ENCODE peak calls at places on chromosomes 13 and 19, in eight cellular contexts. N is GM12864, Q is cardiac muscle cell, C is GM20000, V is endothelial cell, P is Calu3, D is HL-60, W is activated B cell treated with CpG ODN at 0.5 μM for 24 hours. M is an unnamed sample.

GRCh38 chr13:30038884-30039283 is 188.5 kb upstream of the UBL3 start:
- DNase-seq in P (no peak), Q (peak), N (no peak), C (no peak), V (no peak), W (no peak), D (no peak), M (no peak)

GRCh38 chr13:47211106-47211505 is 314.3 kb upstream of the HTR2A start:
- DNase-seq in D (no peak), N (no peak), Q (peak), V (no peak), C (no peak), W (no peak), P (no peak), M (no peak)

GRCh38 chr19:24033962-24034342 is 53.0 kb upstream of the ZNF254 start:
- DNase-seq in C (peak), N (no peak), V (peak), D (peak), W (peak), P (peak), Q (peak), M (no peak)

GRCh38 chr13:53112522-53112921 is 83.9 kb downstream of the OLFM4 start:
- DNase-seq in Q (no peak), N (no peak), V (no peak), W (no peak), P (no peak), D (peak), C (no peak), M (no peak)

GRCh38 chr19:1645299-1645698 is 7.1 kb downstream of the TCF3 start:
- DNase-seq in N (no peak), Q (no peak), W (no peak), D (no peak), V (no peak), C (no peak), P (no peak), M (no peak)

GRCh38 chr13:80979035-80979641 is 638.2 kb upstream of the SPRY2 start:
- DNase-seq in N (peak), C (peak), V (peak), W (no peak), D (peak), P (peak), Q (peak), M (no peak)

GRCh38 chr13:73168993-73169401 is 110.2 kb downstream of the KLF5 start:
- DNase-seq in W (no peak), V (no peak), N (no peak), P (peak), C (no peak), Q (no peak), D (no peak), M (no peak)

GRCh38 chr13:104011505-104012270 is 945.5 kb upstream of the SLC10A2 start:
- DNase-seq in D (no peak), P (no peak), C (no peak), Q (peak), V (no peak), W (no peak), N (no peak), M (no peak)

GRCh38 chr19:51788936-51789795 is 5.8 kb upstream of the FPR3 start:
- DNase-seq in C (no peak), P (no peak), V (no peak), Q (peak), W (no peak), D (no peak), N (no peak), M (no peak)

GRCh38 chr13:30708541-30708940 is 26.8 kb upstream of the ALOX5AP start:
- DNase-seq in W (no peak), C (no peak), Q (peak), V (no peak), D (no peak), N (no peak), P (no peak), M (no peak)

GRCh38 chr19:4401482-4402170 is 814 bp upstream of the CHAF1A start:
- DNase-seq in D (no peak), Q (no peak), W (no peak), N (no peak), C (no peak), P (no peak), V (no peak), M (no peak)

GRCh38 chr19:47021536-47022139 is 2.0 kb downstream of the NPAS1 start:
- DNase-seq in V (no peak), D (no peak), W (no peak), N (no peak), C (peak), Q (no peak), P (no peak), M (no peak)

GRCh38 chr19:16069813-16070365 is 6.4 kb upstream of the TPM4 start:
- DNase-seq in P (peak), D (no peak), N (no peak), Q (no peak), W (no peak), V (no peak), C (no peak), M (no peak)

GRCh38 chr13:26050568-26051230 is 1.1 kb downstream of the SHISA2 start:
- DNase-seq in N (no peak), Q (peak), V (peak), P (no peak), D (no peak), W (no peak), C (no peak), M (no peak)

GRCh38 chr19:40588110-40588854 is 11.6 kb downstream of the SHKBP1 start:
- DNase-seq in W (no peak), N (no peak), P (no peak), D (no peak), Q (peak), C (no peak), V (no peak), M (no peak)

GRCh38 chr13:75489502-75490263 is 7.7 kb upstream of the TBC1D4 start:
- DNase-seq in P (peak), W (no peak), Q (peak), C (peak), V (no peak), D (peak), N (peak), M (peak)

GRCh38 chr19:10238172-10238783 is 7.1 kb upstream of the S1PR2 start:
- DNase-seq in W (no peak), V (no peak), P (no peak), Q (peak), D (peak), C (no peak), N (no peak), M (peak)

GRCh38 chr13:44576396-44577235 is 486 bp upstream of the TSC22D1 start:
- DNase-seq in W (no peak), P (peak), C (peak), D (peak), Q (no peak), N (no peak), V (peak), M (peak)

GRCh38 chr19:16355293-16356043 is 30.8 kb downstream of the KLF2 start:
- DNase-seq in W (no peak), P (no peak), D (peak), V (no peak), C (peak), N (no peak), Q (peak), M (no peak)

GRCh38 chr13:30907167-30907761 is 1.2 kb downstream of the MEDAG start:
- DNase-seq in P (no peak), W (no peak), V (no peak), N (no peak), C (no peak), D (no peak), Q (peak), M (no peak)

GRCh38 chr13:23180711-23181110 is at the start of gene SGCG:
- DNase-seq in Q (no peak), W (no peak), N (no peak), V (no peak), D (no peak), C (no peak), P (no peak), M (no peak)

GRCh38 chr13:113153810-113154748 is 4.4 kb upstream of the PROZ start:
- DNase-seq in C (peak), Q (peak), W (peak), P (peak), D (peak), N (no peak), V (peak), M (peak)

GRCh38 chr13:35475131-35475959 is 1.1 kb downstream of the MAB21L1 start:
- DNase-seq in C (no peak), N (no peak), W (no peak), D (no peak), V (peak), Q (peak), P (no peak), M (no peak)

GRCh38 chr13:87128006-87128405 is 543.2 kb upstream of the SLITRK5 start:
- DNase-seq in P (no peak), W (no peak), Q (peak), N (no peak), C (no peak), D (no peak), V (no peak), M (no peak)

GRCh38 chr19:16289594-16289993 is 35.0 kb upstream of the KLF2 start:
- DNase-seq in C (no peak), W (no peak), D (no peak), Q (no peak), V (no peak), P (no peak), N (no peak), M (no peak)

GRCh38 chr13:92379371-92379770 is 847.2 kb upstream of the GPC6 start:
- DNase-seq in N (no peak), W (no peak), V (no peak), C (no peak), D (peak), Q (no peak), P (no peak), M (no peak)

GRCh38 chr13:110298221-110298565 is 8.8 kb downstream of the COL4A1 start:
- DNase-seq in N (no peak), Q (no peak), P (no peak), V (no peak), W (no peak), C (no peak), D (no peak), M (no peak)

GRCh38 chr13:100658363-100658762 is 16.2 kb downstream of the TMTC4 start:
- DNase-seq in W (no peak), Q (no peak), C (no peak), N (no peak), P (no peak), V (no peak), D (peak), M (no peak)

GRCh38 chr13:35191883-35192282 is 249.8 kb downstream of the NBEA start:
- DNase-seq in W (no peak), V (no peak), C (no peak), Q (no peak), P (no peak), D (no peak), N (no peak), M (no peak)

GRCh38 chr13:38398810-38399493 is 49.3 kb downstream of the UFM1 start:
- DNase-seq in N (no peak), V (no peak), P (no peak), D (peak), C (no peak), W (no peak), Q (peak), M (no peak)

GRCh38 chr13:95552539-95553270 is at the start of gene CLDN10:
- DNase-seq in Q (no peak), P (peak), D (no peak), C (peak), V (peak), W (no peak), N (no peak), M (no peak)

GRCh38 chr13:21203132-21203531 is 26.7 kb downstream of the MRPL57 start:
- DNase-seq in D (no peak), W (no peak), C (no peak), Q (no peak), P (no peak), V (no peak), N (no peak), M (no peak)

GRCh38 chr13:30870049-30870884 is 35.8 kb upstream of the MEDAG start:
- DNase-seq in W (no peak), P (peak), V (no peak), Q (peak), C (no peak), N (peak), D (no peak), M (peak)

GRCh38 chr13:110616103-110617101 is 1.1 kb downstream of the NAXD start:
- DNase-seq in C (peak), D (peak), Q (peak), W (peak), N (peak), V (no peak), P (peak), M (peak)

GRCh38 chr13:114134944-114135610 is 2.7 kb upstream of the RASA3 start:
- DNase-seq in Q (no peak), P (no peak), N (no peak), D (no peak), V (no peak), W (no peak), C (no peak), M (no peak)

GRCh38 chr13:78247362-78247761 is 328.7 kb upstream of the EDNRB start:
- DNase-seq in W (no peak), D (no peak), N (no peak), V (no peak), P (no peak), C (no peak), Q (no peak), M (no peak)

DNA sequence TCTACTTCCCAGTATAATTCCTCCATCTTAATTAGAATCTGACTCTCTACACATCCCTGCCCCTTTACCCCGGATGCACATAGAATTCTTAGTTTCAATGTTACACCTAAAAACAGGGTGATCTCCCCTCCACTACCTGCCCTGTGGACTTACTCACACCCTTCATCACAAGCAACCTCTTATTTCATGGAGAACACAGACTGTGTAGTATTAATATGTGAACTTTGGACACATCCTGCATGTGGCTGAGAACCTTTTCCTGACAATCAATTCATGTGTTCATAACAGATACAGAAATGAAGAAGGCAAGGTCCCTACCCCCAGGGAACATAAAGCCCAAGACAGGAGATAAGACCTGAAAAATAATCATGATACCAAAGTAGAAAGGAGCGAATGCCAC is 11.8 kb downstream of the CEACAM6 start:
- DNase-seq in V (no peak), W (no peak), P (no peak), N (no peak), C (no peak), D (no peak), Q (no peak), M (no peak)
- TF ChIP-seq CTCF in V (no peak), W (no peak), P (no peak), N (no peak), C (no peak), D (no peak), Q (no peak), M (no peak)

GRCh38 chr13:51623473-51623872 is 39.2 kb downstream of the WDFY2 start:
- DNase-seq in C (no peak), N (no peak), V (no peak), Q (no peak), D (no peak), P (no peak), W (no peak), M (no peak)

GRCh38 chr13:51619614-51620013 is 35.4 kb downstream of the WDFY2 start:
- DNase-seq in Q (peak), N (no peak), D (no peak), C (no peak), W (no peak), V (no peak), P (no peak), M (no peak)

GRCh38 chr13:51621597-51621996 is 37.3 kb downstream of the WDFY2 start:
- DNase-seq in N (no peak), Q (no peak), D (no peak), C (no peak), W (no peak), P (no peak), V (no peak), M (no peak)

GRCh38 chr13:51618626-51619025 is 34.4 kb downstream of the WDFY2 start:
- DNase-seq in N (no peak), V (no peak), P (no peak), D (no peak), C (no peak), W (no peak), Q (peak), M (no peak)

DNA sequence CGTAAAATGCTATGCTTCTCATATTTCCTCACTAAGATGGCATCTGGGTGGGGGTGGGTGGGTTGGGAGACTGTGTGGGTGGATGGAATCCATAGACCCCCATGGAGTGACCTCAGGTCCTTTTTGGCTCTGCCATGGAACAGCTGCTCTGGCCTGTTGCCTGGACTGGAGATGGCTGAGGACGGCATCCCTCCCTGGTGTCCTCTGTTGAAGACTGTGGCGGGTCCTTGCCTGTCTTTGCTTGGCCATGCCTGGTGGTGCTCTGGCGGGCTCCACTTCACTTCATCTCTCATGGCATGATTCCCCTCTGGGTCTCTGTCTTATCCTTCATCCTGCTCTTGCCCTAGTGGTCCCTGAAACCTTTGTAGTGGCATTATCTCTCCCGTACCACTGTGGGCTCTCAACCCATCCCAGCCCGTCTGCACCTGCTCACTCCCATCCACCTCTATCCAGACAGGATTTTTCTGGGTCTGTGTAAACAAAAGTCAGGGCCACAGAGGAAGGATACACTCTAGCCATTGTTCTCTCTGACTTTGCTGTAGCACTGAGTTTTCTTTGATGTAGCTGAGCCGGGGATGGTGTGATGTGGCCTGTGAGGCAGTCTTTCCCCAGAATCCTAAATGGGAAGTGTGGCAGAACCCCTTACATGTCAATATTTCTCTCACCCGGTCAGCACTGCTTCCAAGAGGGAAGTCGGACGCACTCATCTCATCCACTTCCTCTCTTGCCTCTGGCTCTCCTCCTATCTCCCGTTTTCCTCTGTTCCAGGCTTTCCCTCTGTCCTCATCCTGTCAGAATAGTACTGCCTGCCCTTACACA is 36.1 kb downstream of the WDFY2 start:
- DNase-seq in C (no peak), Q (no peak), N (no peak), W (no peak), V (peak), P (no peak), D (no peak), M (no peak)
- TF ChIP-seq CTCF in C (no peak), Q (no peak), N (no peak), W (no peak), V (no peak), P (no peak), D (no peak), M (no peak)

GRCh38 chr13:108269601-108270328 is at the start of gene TNFSF13B:
- DNase-seq in P (peak), W (peak), V (peak), N (peak), Q (peak), D (peak), C (peak), M (peak)
- TF ChIP-seq CTCF in P (no peak), W (no peak), V (no peak), N (peak), Q (no peak), D (no peak), C (no peak), M (peak)

GRCh38 chr19:57466489-57466888 is 9.5 kb upstream of the VN1R1 start:
- DNase-seq in C (no peak), W (no peak), Q (no peak), P (no peak), D (no peak), N (no peak), V (no peak), M (no peak)

DNA sequence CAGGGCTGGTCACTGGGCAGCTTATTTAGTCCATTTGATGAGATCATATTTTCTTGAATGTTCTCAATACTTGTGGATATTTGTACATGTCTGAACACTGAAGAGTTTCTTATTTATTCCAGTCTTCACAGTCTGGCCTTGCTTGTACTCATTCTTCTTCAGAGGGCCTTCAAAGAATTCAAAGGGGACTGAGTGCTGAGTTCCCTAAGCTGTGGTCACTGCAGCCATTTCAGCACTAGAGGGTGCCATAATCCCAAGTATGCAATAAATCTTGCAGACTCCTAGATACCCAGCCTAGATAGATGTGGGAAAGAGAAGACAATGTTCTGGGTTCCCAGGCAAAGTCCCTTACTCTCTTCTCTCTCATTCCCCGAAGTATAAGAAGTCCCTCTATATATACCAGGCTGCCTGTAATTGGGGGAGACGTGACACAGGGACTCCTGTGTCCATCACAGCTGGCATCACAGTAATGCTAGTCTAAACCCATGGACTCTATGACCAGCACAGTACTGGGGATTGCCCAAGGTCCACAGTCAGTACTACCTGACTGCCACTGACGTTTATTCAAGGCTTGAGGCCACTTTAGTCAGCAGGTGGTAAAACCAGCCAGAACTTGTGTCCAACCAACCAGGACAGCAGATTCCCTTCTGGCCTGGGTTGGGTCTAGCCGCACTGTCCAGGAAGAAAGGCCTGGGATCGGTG is 8.9 kb upstream of the VN1R1 start:
- DNase-seq in P (peak), C (peak), Q (peak), V (peak), D (peak), N (peak), W (no peak), M (peak)
- TF ChIP-seq CTCF in P (peak), C (peak), Q (peak), V (no peak), D (peak), N (peak), W (no peak), M (peak)

DNA sequence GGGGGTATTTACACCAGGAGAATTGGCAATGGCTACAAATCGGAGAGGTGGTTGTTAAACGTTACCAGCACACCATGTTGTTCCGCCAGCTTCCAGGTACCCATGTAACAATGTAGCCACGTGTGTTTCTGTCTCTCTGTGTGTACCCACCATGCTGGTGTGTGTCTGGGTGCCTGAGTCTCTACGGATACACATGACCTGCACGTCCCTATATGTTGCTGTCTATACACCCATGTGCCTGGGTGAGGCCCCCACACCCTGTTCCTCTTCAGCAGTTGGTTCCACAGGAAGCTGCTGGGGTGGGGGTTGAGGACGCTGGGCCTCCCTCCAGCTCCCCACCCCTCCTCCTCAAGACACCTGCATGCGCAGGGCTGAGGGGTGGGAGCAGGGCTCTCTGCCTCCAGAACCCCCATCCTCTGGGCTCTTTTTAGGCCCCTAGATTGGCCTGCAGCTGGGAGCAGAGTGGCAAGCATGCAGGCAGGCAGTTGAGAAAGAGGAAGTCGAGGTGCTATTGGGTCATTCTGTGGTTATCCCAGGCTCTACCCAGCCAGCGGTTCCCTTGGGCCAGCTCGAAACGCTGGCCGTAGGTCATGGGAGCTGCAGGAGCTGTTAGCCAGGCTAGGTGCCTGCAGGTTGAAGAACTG is at the start of gene ARHGEF18:
- DNase-seq in P (no peak), V (no peak), N (peak), D (peak), W (peak), Q (no peak), C (peak), M (peak)
- TF ChIP-seq CTCF in P (no peak), V (no peak), N (no peak), D (no peak), W (no peak), Q (no peak), C (no peak), M (no peak)